ENCODE peak calls at places on chromosomes 11 and 22, in four cellular contexts. One of them, this sample, is unnamed.

GRCh38 chr11:2298131-2298794 is 3.5 kb downstream of the C11orf21 start:
- DNase-seq in Calu3: no peak
- DNase-seq in fibroblast of mammary gland: no peak
- DNase-seq in astrocyte of the spinal cord: no peak
- DNase-seq in this sample: no peak

GRCh38 chr11:18383388-18384156 is 10.8 kb upstream of the LDHA start:
- DNase-seq in Calu3: peak
- DNase-seq in fibroblast of mammary gland: peak
- DNase-seq in astrocyte of the spinal cord: peak
- DNase-seq in this sample: peak

GRCh38 chr11:64947202-64947814 is 11.6 kb upstream of the GPHA2 start:
- DNase-seq in Calu3: no peak
- DNase-seq in fibroblast of mammary gland: peak
- DNase-seq in astrocyte of the spinal cord: no peak
- DNase-seq in this sample: no peak

GRCh38 chr22:43670545-43670944 is 141.6 kb downstream of the EFCAB6 start:
- DNase-seq in Calu3: no peak
- DNase-seq in fibroblast of mammary gland: no peak
- DNase-seq in astrocyte of the spinal cord: no peak
- DNase-seq in this sample: peak

GRCh38 chr11:64222651-64223000 is 3.4 kb downstream of the TRPT1 start:
- DNase-seq in Calu3: no peak
- DNase-seq in fibroblast of mammary gland: no peak
- DNase-seq in astrocyte of the spinal cord: no peak
- DNase-seq in this sample: no peak

GRCh38 chr11:112805658-112806057 is 155.6 kb upstream of the NCAM1 start:
- DNase-seq in Calu3: no peak
- DNase-seq in fibroblast of mammary gland: no peak
- DNase-seq in astrocyte of the spinal cord: no peak
- DNase-seq in this sample: no peak

GRCh38 chr11:70297341-70297740 is 26.9 kb downstream of the PPFIA1 start:
- DNase-seq in Calu3: no peak
- DNase-seq in fibroblast of mammary gland: no peak
- DNase-seq in astrocyte of the spinal cord: no peak
- DNase-seq in this sample: no peak

GRCh38 chr11:117822031-117822521 is 2.5 kb downstream of the FXYD2 start:
- DNase-seq in Calu3: peak
- DNase-seq in fibroblast of mammary gland: no peak
- DNase-seq in astrocyte of the spinal cord: no peak
- DNase-seq in this sample: peak

GRCh38 chr11:23406131-23406819 is 546.0 kb upstream of the CCDC179 start:
- DNase-seq in Calu3: no peak
- DNase-seq in fibroblast of mammary gland: no peak
- DNase-seq in astrocyte of the spinal cord: no peak
- DNase-seq in this sample: no peak

GRCh38 chr22:27663812-27664211 is 137.7 kb downstream of the MN1 start:
- DNase-seq in Calu3: no peak
- DNase-seq in fibroblast of mammary gland: no peak
- DNase-seq in astrocyte of the spinal cord: no peak
- DNase-seq in this sample: no peak

GRCh38 chr11:66409226-66409625 is 11.6 kb upstream of the NPAS4 start:
- DNase-seq in Calu3: no peak
- DNase-seq in fibroblast of mammary gland: no peak
- DNase-seq in astrocyte of the spinal cord: no peak
- DNase-seq in this sample: no peak

GRCh38 chr11:124897681-124898680 is at the start of gene ROBO4:
- DNase-seq in Calu3: no peak
- DNase-seq in fibroblast of mammary gland: peak
- DNase-seq in astrocyte of the spinal cord: peak
- DNase-seq in this sample: no peak

GRCh38 chr11:2916114-2916891 is 12.9 kb downstream of the PHLDA2 start:
- DNase-seq in Calu3: no peak
- DNase-seq in fibroblast of mammary gland: no peak
- DNase-seq in astrocyte of the spinal cord: no peak
- DNase-seq in this sample: no peak

GRCh38 chr11:73402834-73403185 is 26.6 kb downstream of the RELT start:
- DNase-seq in Calu3: no peak
- DNase-seq in fibroblast of mammary gland: no peak
- DNase-seq in astrocyte of the spinal cord: peak
- DNase-seq in this sample: no peak

GRCh38 chr11:76263166-76263565 is 56.9 kb upstream of the WNT11 start:
- DNase-seq in Calu3: no peak
- DNase-seq in fibroblast of mammary gland: no peak
- DNase-seq in astrocyte of the spinal cord: no peak
- DNase-seq in this sample: no peak

GRCh38 chr11:119491753-119492455 is 68.9 kb upstream of the THY1 start:
- DNase-seq in Calu3: no peak
- DNase-seq in fibroblast of mammary gland: peak
- DNase-seq in astrocyte of the spinal cord: no peak
- DNase-seq in this sample: no peak

GRCh38 chr11:67630230-67630942 is 649 bp upstream of the NUDT8 start:
- DNase-seq in Calu3: peak
- DNase-seq in fibroblast of mammary gland: peak
- DNase-seq in astrocyte of the spinal cord: peak
- DNase-seq in this sample: peak

GRCh38 chr22:23238707-23239106 is 58.4 kb downstream of the BCR start:
- DNase-seq in Calu3: no peak
- DNase-seq in fibroblast of mammary gland: no peak
- DNase-seq in astrocyte of the spinal cord: no peak
- DNase-seq in this sample: no peak

GRCh38 chr22:48889887-48890692 is 937.6 kb downstream of the BRD1 start:
- DNase-seq in Calu3: no peak
- DNase-seq in fibroblast of mammary gland: no peak
- DNase-seq in astrocyte of the spinal cord: no peak
- DNase-seq in this sample: no peak

GRCh38 chr11:128302425-128303186 is 284.8 kb downstream of the ETS1 start:
- DNase-seq in Calu3: no peak
- DNase-seq in fibroblast of mammary gland: no peak
- DNase-seq in astrocyte of the spinal cord: no peak
- DNase-seq in this sample: peak
- TF ChIP-seq CTCF in Calu3: no peak
- TF ChIP-seq CTCF in fibroblast of mammary gland: no peak
- TF ChIP-seq CTCF in astrocyte of the spinal cord: no peak
- TF ChIP-seq CTCF in this sample: no peak

DNA sequence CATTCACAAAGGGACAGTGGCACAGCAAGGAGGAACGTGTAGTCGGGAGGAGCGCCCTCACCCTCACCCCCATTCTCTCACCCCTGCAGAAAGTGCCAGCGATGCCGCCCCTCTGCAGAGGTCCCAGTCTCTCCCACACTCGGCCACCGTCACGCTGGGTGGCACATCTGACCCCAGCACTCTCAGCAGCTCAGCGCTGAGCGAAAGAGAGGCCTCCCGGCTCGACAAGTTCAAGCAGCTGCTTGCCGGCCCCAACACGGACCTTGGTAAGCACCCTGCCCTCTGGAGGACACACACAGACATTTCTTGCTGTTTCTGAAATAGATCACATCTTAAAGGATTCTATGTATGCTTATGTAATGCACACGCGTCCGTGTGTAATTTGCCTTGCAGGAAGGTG is 34.9 kb downstream of the TBC1D22A start:
- DNase-seq in Calu3: peak
- DNase-seq in fibroblast of mammary gland: peak
- DNase-seq in astrocyte of the spinal cord: peak
- DNase-seq in this sample: no peak
- TF ChIP-seq CTCF in Calu3: no peak
- TF ChIP-seq CTCF in fibroblast of mammary gland: peak
- TF ChIP-seq CTCF in astrocyte of the spinal cord: peak
- TF ChIP-seq CTCF in this sample: no peak

GRCh38 chr11:91967018-91967715 is 257.5 kb upstream of the FAT3 start:
- DNase-seq in Calu3: no peak
- DNase-seq in fibroblast of mammary gland: peak
- DNase-seq in astrocyte of the spinal cord: no peak
- DNase-seq in this sample: no peak
- TF ChIP-seq CTCF in Calu3: no peak
- TF ChIP-seq CTCF in fibroblast of mammary gland: no peak
- TF ChIP-seq CTCF in astrocyte of the spinal cord: no peak
- TF ChIP-seq CTCF in this sample: no peak

DNA sequence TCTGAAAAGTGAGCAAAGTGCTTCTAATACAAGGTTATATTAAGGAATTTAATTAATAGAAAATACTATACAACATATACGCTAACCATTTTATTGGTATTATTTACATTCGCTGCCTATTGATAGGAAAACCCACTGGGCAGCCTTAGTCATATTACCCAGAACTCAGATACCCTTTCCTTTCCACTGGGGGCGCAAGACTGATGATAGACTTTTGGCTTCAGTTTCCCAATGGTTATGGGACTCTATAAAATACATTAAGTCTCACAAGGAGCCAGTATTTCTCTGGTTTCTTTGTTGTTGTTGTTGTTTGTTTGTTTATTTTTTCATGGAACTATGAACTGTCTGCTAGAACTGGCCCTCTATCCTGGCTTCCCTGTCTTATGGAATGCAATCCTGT is 471.1 kb upstream of the KIRREL3 start:
- DNase-seq in Calu3: no peak
- DNase-seq in fibroblast of mammary gland: no peak
- DNase-seq in astrocyte of the spinal cord: no peak
- DNase-seq in this sample: no peak
- TF ChIP-seq CTCF in Calu3: no peak
- TF ChIP-seq CTCF in fibroblast of mammary gland: no peak
- TF ChIP-seq CTCF in astrocyte of the spinal cord: peak
- TF ChIP-seq CTCF in this sample: no peak

GRCh38 chr11:134597452-134597851 is 185.4 kb upstream of the B3GAT1 start:
- DNase-seq in Calu3: no peak
- DNase-seq in fibroblast of mammary gland: no peak
- DNase-seq in astrocyte of the spinal cord: no peak
- DNase-seq in this sample: no peak

GRCh38 chr11:134587345-134587744 is 175.3 kb upstream of the B3GAT1 start:
- DNase-seq in Calu3: no peak
- DNase-seq in fibroblast of mammary gland: no peak
- DNase-seq in astrocyte of the spinal cord: no peak
- DNase-seq in this sample: no peak

GRCh38 chr11:134589155-134589554 is 177.1 kb upstream of the B3GAT1 start:
- DNase-seq in Calu3: no peak
- DNase-seq in fibroblast of mammary gland: no peak
- DNase-seq in astrocyte of the spinal cord: no peak
- DNase-seq in this sample: no peak

GRCh38 chr11:134596404-134596803 is 184.4 kb upstream of the B3GAT1 start:
- DNase-seq in Calu3: no peak
- DNase-seq in fibroblast of mammary gland: no peak
- DNase-seq in astrocyte of the spinal cord: no peak
- DNase-seq in this sample: no peak

DNA sequence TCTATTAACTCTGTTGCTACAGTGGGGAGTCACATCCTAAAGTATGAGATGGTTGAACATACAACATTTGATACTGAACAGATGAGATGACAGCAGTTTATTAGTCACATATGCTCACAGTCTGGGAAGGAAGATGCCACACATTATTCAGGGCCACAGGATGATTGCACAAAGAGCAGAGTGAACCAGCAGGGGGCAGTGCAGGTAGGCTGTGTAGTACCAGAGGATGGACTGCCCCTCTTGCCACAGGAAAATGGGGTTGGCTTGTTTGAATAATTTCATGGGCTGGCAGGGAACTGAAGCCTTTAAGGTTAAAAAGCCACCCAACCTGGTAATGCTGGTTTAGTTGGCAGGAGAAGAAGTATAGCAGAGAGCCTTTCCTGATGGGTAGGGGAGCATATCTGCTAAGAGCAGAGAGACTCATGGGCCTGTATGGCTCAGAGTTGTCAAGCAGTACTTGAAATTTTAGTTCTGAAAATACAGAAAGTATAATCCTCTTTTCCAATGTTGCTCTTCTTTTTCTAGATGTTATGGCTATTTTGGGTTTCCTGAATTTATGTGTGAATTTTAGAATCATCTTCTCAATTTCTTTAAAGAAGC is 180.4 kb upstream of the B3GAT1 start:
- DNase-seq in Calu3: no peak
- DNase-seq in fibroblast of mammary gland: peak
- DNase-seq in astrocyte of the spinal cord: no peak
- DNase-seq in this sample: peak
- TF ChIP-seq CTCF in Calu3: peak
- TF ChIP-seq CTCF in fibroblast of mammary gland: peak
- TF ChIP-seq CTCF in astrocyte of the spinal cord: peak
- TF ChIP-seq CTCF in this sample: peak

DNA sequence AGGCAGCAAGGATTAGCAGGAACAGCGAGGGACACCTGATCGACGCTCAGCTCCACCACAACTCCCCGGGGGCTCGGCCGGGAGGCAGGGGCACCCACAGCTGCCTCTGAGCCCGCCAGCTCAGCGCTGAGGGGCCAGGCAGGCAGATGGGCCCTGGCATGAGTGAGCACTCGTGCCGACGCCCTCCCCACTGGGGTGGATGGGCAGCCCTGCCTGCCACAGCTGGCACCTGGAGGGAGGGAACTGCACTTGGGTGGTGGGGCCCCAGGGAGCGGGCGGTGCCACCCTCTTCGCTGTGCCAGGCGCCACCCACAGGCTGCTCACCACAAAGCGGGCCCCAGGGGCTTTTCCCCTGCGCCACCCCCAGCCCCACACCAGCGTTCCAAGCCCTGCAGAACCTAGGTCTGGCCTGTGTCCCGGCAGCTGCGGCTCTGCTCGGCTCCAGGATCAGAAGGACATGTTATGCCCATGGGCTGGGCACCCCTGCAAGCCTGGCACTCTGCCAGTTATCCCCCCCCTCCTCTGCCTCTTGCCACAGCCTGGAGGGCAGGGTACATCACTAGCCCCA is 28.8 kb downstream of the WNT7B start:
- DNase-seq in Calu3: no peak
- DNase-seq in fibroblast of mammary gland: no peak
- DNase-seq in astrocyte of the spinal cord: no peak
- DNase-seq in this sample: no peak
- TF ChIP-seq CTCF in Calu3: no peak
- TF ChIP-seq CTCF in fibroblast of mammary gland: no peak
- TF ChIP-seq CTCF in astrocyte of the spinal cord: no peak
- TF ChIP-seq CTCF in this sample: no peak

GRCh38 chr11:131465056-131465455 is 94.6 kb downstream of the NTM start:
- DNase-seq in Calu3: no peak
- DNase-seq in fibroblast of mammary gland: no peak
- DNase-seq in astrocyte of the spinal cord: no peak
- DNase-seq in this sample: no peak

GRCh38 chr11:131465746-131466145 is 95.3 kb downstream of the NTM start:
- DNase-seq in Calu3: no peak
- DNase-seq in fibroblast of mammary gland: no peak
- DNase-seq in astrocyte of the spinal cord: no peak
- DNase-seq in this sample: no peak

GRCh38 chr11:131464024-131464423 is 93.6 kb downstream of the NTM start:
- DNase-seq in Calu3: no peak
- DNase-seq in fibroblast of mammary gland: no peak
- DNase-seq in astrocyte of the spinal cord: no peak
- DNase-seq in this sample: no peak

GRCh38 chr11:131463609-131464008 is 93.2 kb downstream of the NTM start:
- DNase-seq in Calu3: no peak
- DNase-seq in fibroblast of mammary gland: no peak
- DNase-seq in astrocyte of the spinal cord: no peak
- DNase-seq in this sample: no peak

DNA sequence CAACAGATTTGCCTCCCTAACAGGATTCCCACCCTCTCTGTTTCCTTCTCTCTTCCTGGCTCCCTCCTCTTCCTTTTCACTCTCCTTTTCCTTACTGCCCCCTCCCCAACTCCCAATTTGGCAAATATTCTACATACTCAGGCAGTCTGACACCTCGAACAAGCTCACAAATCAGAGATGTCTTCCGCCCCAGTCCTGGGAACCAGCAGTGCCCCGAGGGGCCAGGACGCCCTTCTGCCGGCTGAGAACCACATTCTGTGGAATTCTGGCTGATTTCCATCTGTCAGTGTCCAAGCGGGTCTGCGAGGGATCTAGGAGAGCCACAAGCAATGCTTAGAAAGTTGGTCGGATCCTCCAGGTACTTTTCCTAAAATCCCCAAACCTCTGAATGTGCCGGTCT is 94.1 kb downstream of the NTM start:
- DNase-seq in Calu3: no peak
- DNase-seq in fibroblast of mammary gland: no peak
- DNase-seq in astrocyte of the spinal cord: no peak
- DNase-seq in this sample: no peak
- TF ChIP-seq CTCF in Calu3: no peak
- TF ChIP-seq CTCF in fibroblast of mammary gland: no peak
- TF ChIP-seq CTCF in astrocyte of the spinal cord: no peak
- TF ChIP-seq CTCF in this sample: no peak

GRCh38 chr11:87870081-87870480 is 305.2 kb downstream of the RAB38 start:
- DNase-seq in Calu3: no peak
- DNase-seq in fibroblast of mammary gland: no peak
- DNase-seq in astrocyte of the spinal cord: peak
- DNase-seq in this sample: no peak
- TF ChIP-seq CTCF in Calu3: no peak
- TF ChIP-seq CTCF in fibroblast of mammary gland: no peak
- TF ChIP-seq CTCF in astrocyte of the spinal cord: no peak
- TF ChIP-seq CTCF in this sample: no peak